ENCODE peak calls at places on chromosomes 4 and X, in five cellular contexts. I, Q, B, R and S are unnamed samples.
A peak's percentile ranks its signal among the peaks of the same experiment; 100 is the strongest.

GRCh38 chrX:145405012-145405411 is 157.7 kb downstream of the SPANXN1 start:
- DNase-seq in I (no peak), Q (peak; percentile 24), B (peak; percentile 23), R (peak; percentile 7), S (no peak)

GRCh38 chrX:14029039-14029424 is 660 bp downstream of the GEMIN8 start:
- DNase-seq in I (no peak), Q (no peak), B (no peak), R (no peak), S (no peak)

GRCh38 chrX:152640039-152640818 is 2.5 kb downstream of the GABRQ start:
- DNase-seq in I (no peak), Q (no peak), B (no peak), R (no peak), S (no peak)

GRCh38 chrX:103464071-103464773 is 55.1 kb downstream of the RAB40A start:
- DNase-seq in I (no peak), Q (peak; percentile 54), B (no peak), R (peak; percentile 67), S (no peak)

GRCh38 chr4:186621959-186622553 is 66.7 kb upstream of the MTNR1A start:
- DNase-seq in I (no peak), Q (no peak), B (no peak), R (peak; percentile 93), S (peak; percentile 82)

GRCh38 chr4:70603856-70604255 is 11.8 kb downstream of the AMBN start:
- DNase-seq in I (no peak), Q (no peak), B (no peak), R (peak; percentile 44), S (peak; percentile 52)

GRCh38 chrX:129959493-129959832 is 23.0 kb upstream of the BCORL1 start:
- DNase-seq in I (peak; percentile 46), Q (no peak), B (peak; percentile 33), R (peak; percentile 13), S (no peak)

GRCh38 chr4:68361146-68361589 is 11.3 kb upstream of the YTHDC1 start:
- DNase-seq in I (no peak), Q (peak; percentile 54), B (no peak), R (peak; percentile 47), S (peak; percentile 69)

GRCh38 chr4:182873726-182874125 is 43.5 kb downstream of the DCTD start:
- DNase-seq in I (no peak), Q (no peak), B (no peak), R (no peak), S (no peak)

GRCh38 chrX:108443065-108443464 is 3.4 kb downstream of the COL4A5 start:
- DNase-seq in I (no peak), Q (no peak), B (no peak), R (no peak), S (no peak)

GRCh38 chr4:15327311-15328298 is 100.2 kb upstream of the C1QTNF7 start:
- DNase-seq in I (no peak), Q (no peak), B (no peak), R (peak; percentile 39), S (peak; percentile 87)

GRCh38 chr4:53905935-53906377 is 158.4 kb downstream of the CHIC2 start:
- DNase-seq in I (peak; percentile 50), Q (peak; percentile 49), B (peak; percentile 48), R (peak; percentile 83), S (no peak)

GRCh38 chr4:74109894-74110605 is 11.1 kb upstream of the CXCL2 start:
- DNase-seq in I (no peak), Q (peak; percentile 89), B (no peak), R (peak; percentile 85), S (peak; percentile 86)

GRCh38 chrX:108415891-108416290 is 22.3 kb downstream of the COL4A6 start:
- DNase-seq in I (no peak), Q (no peak), B (no peak), R (peak; percentile 79), S (no peak)

GRCh38 chr4:95050980-95051688 is 293.4 kb downstream of the BMPR1B start:
- DNase-seq in I (no peak), Q (peak; percentile 63), B (no peak), R (no peak), S (no peak)

GRCh38 chrX:107563851-107564250 is 64.5 kb upstream of the PRPS1 start:
- DNase-seq in I (no peak), Q (no peak), B (no peak), R (no peak), S (no peak)

GRCh38 chr4:14222630-14223029 is 595.1 kb upstream of the BOD1L1 start:
- DNase-seq in I (no peak), Q (no peak), B (no peak), R (no peak), S (no peak)

GRCh38 chr4:87853108-87853507 is 20.3 kb downstream of the MEPE start:
- DNase-seq in I (no peak), Q (peak; percentile 42), B (no peak), R (peak; percentile 78), S (peak; percentile 25)

GRCh38 chr4:38606587-38606905 is 57.5 kb upstream of the KLF3 start:
- DNase-seq in I (no peak), Q (no peak), B (no peak), R (no peak), S (no peak)

GRCh38 chr4:183074288-183074990 is 24.6 kb upstream of the WWC2 start:
- DNase-seq in I (no peak), Q (peak; percentile 18), B (no peak), R (peak; percentile 51), S (no peak)

GRCh38 chrX:150365051-150365952 is 2.2 kb downstream of the MAMLD1 start:
- DNase-seq in I (peak; percentile 85), Q (peak; percentile 80), B (peak; percentile 62), R (peak; percentile 61), S (no peak)

GRCh38 chr4:73734405-73735070 is 5.8 kb upstream of the CXCL8 start:
- DNase-seq in I (no peak), Q (no peak), B (no peak), R (peak; percentile 71), S (no peak)

GRCh38 chrX:38233891-38234807 is 13.5 kb upstream of the SRPX start:
- DNase-seq in I (no peak), Q (peak; percentile 13), B (no peak), R (peak; percentile 93), S (peak; percentile 37)

GRCh38 chr4:152696764-152697250 is 17.0 kb upstream of the TMEM154 start:
- DNase-seq in I (no peak), Q (no peak), B (no peak), R (peak; percentile 79), S (no peak)

GRCh38 chr4:138972956-138973819 is 42.4 kb upstream of the NOCT start:
- DNase-seq in I (no peak), Q (no peak), B (no peak), R (no peak), S (no peak)

GRCh38 chr4:55808187-55808586 is 11.4 kb upstream of the EXOC1L start:
- DNase-seq in I (no peak), Q (no peak), B (no peak), R (no peak), S (no peak)

GRCh38 chrX:13007519-13008188 is 32.7 kb downstream of the TMSB4X start:
- DNase-seq in I (no peak), Q (no peak), B (no peak), R (peak; percentile 70), S (no peak)
- H3K4me3 ChIP-seq in I (no peak overlapping the region), Q (no peak overlapping the region), B (no peak overlapping the region), R (no peak overlapping the region), S (no peak overlapping the region)

GRCh38 chr4:42277291-42277690 is 120.0 kb upstream of the SHISA3 start:
- DNase-seq in I (no peak), Q (no peak), B (no peak), R (no peak), S (no peak)
- TF ChIP-seq CTCF in I (no peak), Q (no peak), B (no peak), R (no peak), S (no peak)

GRCh38 chr4:114600066-114600552 is 1.5 kb downstream of the UGT8 start:
- DNase-seq in I (no peak), Q (no peak), B (no peak), R (no peak), S (no peak)
- H3K4me3 ChIP-seq in I (no peak overlapping the region), Q (no peak overlapping the region), B (peak overlapping the region; percentile 56), R (no peak overlapping the region), S (no peak overlapping the region)

DNA sequence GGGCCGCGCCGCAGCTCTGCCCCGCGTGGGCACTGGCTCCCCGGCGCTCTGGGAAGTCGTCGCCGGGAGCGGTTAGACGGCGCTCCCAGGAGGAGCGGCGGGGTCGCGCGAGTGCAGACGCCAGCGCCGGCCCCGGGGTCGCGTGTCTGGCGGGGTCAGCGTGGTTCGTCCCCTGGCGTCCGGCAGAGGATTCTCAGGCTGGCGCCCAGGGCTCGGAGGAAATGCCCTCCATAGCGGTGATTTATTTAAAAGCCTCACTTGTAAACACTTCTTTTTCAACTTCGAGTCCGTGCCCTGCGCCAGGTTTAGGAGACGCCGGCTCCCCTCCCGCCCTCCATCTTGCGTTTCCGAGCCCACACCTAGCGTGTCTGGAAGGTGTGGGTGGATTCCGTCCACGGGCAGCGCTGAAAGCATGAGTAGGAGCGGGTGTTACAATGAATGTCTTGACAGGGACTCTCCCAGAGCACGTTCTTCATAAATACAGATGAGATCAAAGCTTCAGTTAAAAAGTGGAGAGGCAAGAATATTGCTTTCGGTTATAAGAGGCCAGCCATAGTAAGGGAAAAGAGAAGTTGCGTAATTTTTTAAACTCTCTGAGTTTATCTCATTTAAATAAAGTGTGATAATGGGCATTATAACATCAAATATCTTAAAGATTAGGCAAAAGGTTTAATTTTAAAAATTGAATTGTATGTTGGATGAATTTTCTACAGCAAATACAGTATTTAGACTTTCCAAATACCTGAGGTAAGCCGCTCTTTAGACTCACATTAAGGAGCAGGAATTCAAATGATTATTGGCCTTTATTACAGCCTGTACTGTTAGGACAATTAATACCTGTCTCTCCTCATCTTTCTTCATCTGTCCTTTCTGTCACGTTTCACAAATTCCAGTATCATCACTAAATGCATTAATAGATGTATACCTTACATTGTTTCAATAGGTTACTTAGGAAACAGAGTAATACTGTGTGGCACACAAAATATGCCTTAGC is 863 bp downstream of the FAM241A start:
- DNase-seq in I (peak; percentile 56), Q (peak; percentile 39), B (peak; percentile 51), R (peak; percentile 50), S (no peak)
- TF ChIP-seq CTCF in I (no peak), Q (no peak), B (no peak), R (peak; percentile 11), S (peak; percentile 27)